ENCODE peak calls at places on chromosomes 11 and 22, in four cellular contexts. One of them, this sample, is unnamed.

GRCh38 chr22:36860821-36861659 is at the start of gene NCF4:
- DNase-seq in HepG2: no peak
- DNase-seq in H1: no peak
- DNase-seq in GM12891: peak
- DNase-seq in this sample: peak

GRCh38 chr11:46247664-46248063 is 29.8 kb upstream of the CREB3L1 start:
- DNase-seq in HepG2: peak
- DNase-seq in H1: no peak
- DNase-seq in GM12891: no peak
- DNase-seq in this sample: no peak

GRCh38 chr11:70828498-70829159 is 423.7 kb downstream of the SHANK2 start:
- DNase-seq in HepG2: no peak
- DNase-seq in H1: no peak
- DNase-seq in GM12891: no peak
- DNase-seq in this sample: no peak

GRCh38 chr11:42770444-42771065 is 541.2 kb upstream of the API5 start:
- DNase-seq in HepG2: peak
- DNase-seq in H1: peak
- DNase-seq in GM12891: peak
- DNase-seq in this sample: peak

GRCh38 chr22:41935015-41935908 is 8.7 kb upstream of the TNFRSF13C start:
- DNase-seq in HepG2: no peak
- DNase-seq in H1: no peak
- DNase-seq in GM12891: no peak
- DNase-seq in this sample: no peak

GRCh38 chr11:107999759-108000455 is 8.8 kb upstream of the CUL5 start:
- DNase-seq in HepG2: peak
- DNase-seq in H1: peak
- DNase-seq in GM12891: peak
- DNase-seq in this sample: peak

GRCh38 chr11:96426356-96427103 is 36.7 kb downstream of the JRKL start:
- DNase-seq in HepG2: peak
- DNase-seq in H1: no peak
- DNase-seq in GM12891: no peak
- DNase-seq in this sample: no peak

GRCh38 chr11:118214210-118214914 is 10.4 kb downstream of the JAML start:
- DNase-seq in HepG2: no peak
- DNase-seq in H1: no peak
- DNase-seq in GM12891: no peak
- DNase-seq in this sample: no peak

GRCh38 chr11:62001450-62002178 is 34.2 kb upstream of the FTH1 start:
- DNase-seq in HepG2: peak
- DNase-seq in H1: no peak
- DNase-seq in GM12891: no peak
- DNase-seq in this sample: no peak

GRCh38 chr22:44549701-44550100 is 51.7 kb upstream of the RTL6 start:
- DNase-seq in HepG2: no peak
- DNase-seq in H1: no peak
- DNase-seq in GM12891: no peak
- DNase-seq in this sample: no peak

GRCh38 chr11:35549787-35550186 is 24.4 kb upstream of the PAMR1 start:
- DNase-seq in HepG2: no peak
- DNase-seq in H1: no peak
- DNase-seq in GM12891: no peak
- DNase-seq in this sample: no peak

GRCh38 chr22:41512421-41513194 is 31.7 kb downstream of the POLR3H start:
- DNase-seq in HepG2: peak
- DNase-seq in H1: no peak
- DNase-seq in GM12891: no peak
- DNase-seq in this sample: no peak

GRCh38 chr11:131656839-131657211 is 286.4 kb downstream of the NTM start:
- DNase-seq in HepG2: no peak
- DNase-seq in H1: no peak
- DNase-seq in GM12891: no peak
- DNase-seq in this sample: no peak

DNA sequence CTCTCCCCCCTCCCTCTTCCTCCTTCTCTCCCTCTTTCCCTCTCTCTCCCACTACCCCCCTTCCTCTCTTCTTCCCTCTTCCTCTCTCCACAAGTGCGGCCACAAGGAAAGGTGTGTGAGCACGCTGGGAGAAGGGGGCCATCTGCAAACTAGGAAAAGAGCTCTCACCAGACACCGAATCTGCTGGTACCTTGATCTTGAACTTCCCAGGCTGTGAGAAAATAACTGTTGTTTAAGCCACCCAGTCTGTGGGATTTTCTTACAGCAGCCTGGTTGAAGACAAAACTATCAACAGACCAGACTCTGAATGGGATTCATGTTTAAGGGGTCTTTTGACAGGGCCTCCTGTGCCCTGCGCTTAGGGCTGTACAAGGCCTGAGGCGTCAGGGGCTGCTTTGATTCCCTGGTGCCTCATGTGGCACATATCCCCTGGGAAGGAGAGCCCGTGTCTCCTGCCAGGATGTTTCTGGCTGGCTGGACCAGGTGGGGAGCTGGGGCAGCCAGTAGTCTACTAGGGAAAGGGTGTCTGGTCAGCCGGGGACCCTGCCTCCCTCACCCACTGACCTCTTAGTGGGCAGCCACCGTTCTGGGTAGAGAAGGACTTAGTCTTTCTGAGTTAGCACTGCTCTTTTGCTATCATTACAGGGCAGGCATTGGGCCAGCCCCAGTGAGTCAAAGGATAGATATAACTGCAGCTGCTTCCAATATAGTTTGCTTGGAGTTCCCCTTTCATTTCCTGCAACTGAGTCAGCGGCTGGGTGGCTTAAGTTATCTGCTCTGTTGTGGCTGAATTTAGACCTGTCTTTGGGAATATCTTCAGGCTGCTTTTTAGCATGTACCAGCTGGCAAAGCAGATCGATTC is 6.2 kb downstream of the PANX1 start:
- DNase-seq in HepG2: no peak
- DNase-seq in H1: no peak
- DNase-seq in GM12891: no peak
- DNase-seq in this sample: no peak
- TF ChIP-seq TAF1 in HepG2: no peak
- TF ChIP-seq TAF1 in H1: no peak
- TF ChIP-seq TAF1 in GM12891: no peak
- TF ChIP-seq TAF1 in this sample: no peak

GRCh38 chr11:63022422-63022821 is 6.8 kb upstream of the SLC22A8 start:
- DNase-seq in HepG2: no peak
- DNase-seq in H1: no peak
- DNase-seq in GM12891: no peak
- DNase-seq in this sample: no peak
- TF ChIP-seq TAF1 in HepG2: no peak
- TF ChIP-seq TAF1 in H1: no peak
- TF ChIP-seq TAF1 in GM12891: no peak
- TF ChIP-seq TAF1 in this sample: no peak

DNA sequence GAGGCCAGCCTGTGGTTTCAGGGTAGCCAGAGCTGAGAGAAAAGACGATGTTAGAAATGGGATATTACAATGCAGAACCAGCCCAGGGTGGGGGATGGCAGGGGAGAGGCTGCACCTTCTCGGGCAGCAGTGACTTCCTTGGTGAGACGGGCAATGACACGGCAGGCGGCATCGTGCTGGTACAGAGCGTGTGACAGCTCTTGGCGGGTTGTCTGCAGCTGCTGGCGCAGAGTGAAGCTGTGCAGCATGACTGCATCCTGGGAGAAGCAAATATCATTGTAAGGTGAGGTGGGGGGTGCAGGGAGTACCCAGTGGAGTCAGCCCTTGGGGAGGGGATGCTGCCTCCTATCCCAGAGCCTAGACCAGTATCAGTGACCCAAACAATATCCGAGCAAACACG is 3.8 kb downstream of the PRPF19 start:
- DNase-seq in HepG2: no peak
- DNase-seq in H1: no peak
- DNase-seq in GM12891: no peak
- DNase-seq in this sample: no peak
- TF ChIP-seq TAF1 in HepG2: no peak
- TF ChIP-seq TAF1 in H1: no peak
- TF ChIP-seq TAF1 in GM12891: no peak
- TF ChIP-seq TAF1 in this sample: no peak

GRCh38 chr22:46150615-46151423 is 493 bp downstream of the PPARA start:
- DNase-seq in HepG2: no peak
- DNase-seq in H1: no peak
- DNase-seq in GM12891: peak
- DNase-seq in this sample: peak
- TF ChIP-seq TAF1 in HepG2: peak
- TF ChIP-seq TAF1 in H1: no peak
- TF ChIP-seq TAF1 in GM12891: no peak
- TF ChIP-seq TAF1 in this sample: peak

DNA sequence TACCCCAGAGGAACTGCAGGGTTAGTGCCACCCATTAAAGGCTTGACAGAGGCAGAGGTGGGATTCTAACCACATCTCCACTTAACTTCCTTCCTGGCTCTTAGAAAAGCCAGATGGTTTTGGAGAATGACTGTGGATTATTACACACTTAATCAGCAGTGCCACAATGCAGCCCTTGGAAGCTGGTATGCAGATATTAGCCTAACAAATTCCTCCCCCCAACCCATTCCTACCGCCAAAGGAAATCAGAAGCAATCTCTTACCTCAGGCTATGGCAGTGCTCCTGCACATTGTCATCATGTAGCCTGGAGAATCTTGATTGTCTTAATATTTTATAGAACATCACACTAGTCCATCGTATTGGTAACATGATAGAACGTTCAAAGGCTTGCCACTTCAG is 23.1 kb upstream of the NRGN start:
- DNase-seq in HepG2: no peak
- DNase-seq in H1: no peak
- DNase-seq in GM12891: no peak
- DNase-seq in this sample: no peak
- TF ChIP-seq TAF1 in HepG2: no peak
- TF ChIP-seq TAF1 in H1: no peak
- TF ChIP-seq TAF1 in GM12891: no peak
- TF ChIP-seq TAF1 in this sample: no peak